ENCODE peak calls at places on chromosomes 6 and 20, in four cellular contexts. N, V, E and S are unnamed samples.

GRCh38 chr20:45860573-45861011 is 3.2 kb downstream of the ZSWIM3 start:
- DNase-seq in V (no peak), N (no peak), E (no peak), S (no peak)

GRCh38 chr6:132589454-132589853 is at the start of gene TAAR5:
- DNase-seq in E (no peak), V (no peak), N (no peak), S (no peak)

GRCh38 chr6:83183082-83183828 is 9.8 kb downstream of the PGM3 start:
- DNase-seq in N (peak), V (no peak), E (peak), S (no peak)

GRCh38 chr6:36071714-36072113 is 44.1 kb downstream of the MAPK14 start:
- DNase-seq in V (no peak), E (no peak), N (no peak), S (no peak)

GRCh38 chr6:89299451-89299850 is 15.6 kb downstream of the GABRR2 start:
- DNase-seq in E (peak), V (no peak), N (no peak), S (no peak)

GRCh38 chr6:44386929-44387345 is 569 bp upstream of the CDC5L start:
- DNase-seq in E (no peak), N (no peak), V (peak), S (no peak)

GRCh38 chr6:130527173-130527572 is 161.4 kb downstream of the TMEM200A start:
- DNase-seq in V (no peak), E (no peak), N (no peak), S (no peak)

GRCh38 chr6:169328112-169328801 is 74.6 kb upstream of the THBS2 start:
- DNase-seq in E (peak), V (no peak), N (peak), S (no peak)

GRCh38 chr6:146881228-146882181 is 282.7 kb downstream of the ADGB start:
- DNase-seq in V (no peak), E (no peak), N (no peak), S (no peak)

GRCh38 chr6:151179321-151179720 is 60.4 kb upstream of the AKAP12 start:
- DNase-seq in N (no peak), E (no peak), V (no peak), S (no peak)

GRCh38 chr20:44711237-44711636 is 3.9 kb upstream of the CCN5 start:
- DNase-seq in E (no peak), V (no peak), N (no peak), S (no peak)

GRCh38 chr6:144647971-144648651 is 363.0 kb downstream of the UTRN start:
- DNase-seq in V (no peak), E (no peak), N (no peak), S (no peak)

GRCh38 chr20:57106030-57106682 is 160.3 kb downstream of the BMP7 start:
- DNase-seq in V (no peak), N (peak), E (no peak), S (no peak)

GRCh38 chr6:19380287-19380686 is 456.9 kb upstream of the ID4 start:
- DNase-seq in N (peak), V (no peak), E (no peak), S (no peak)

GRCh38 chr6:145339089-145339488 is 396.2 kb downstream of the EPM2A start:
- DNase-seq in N (no peak), V (no peak), E (no peak), S (no peak)

GRCh38 chr6:50030777-50031562 is 9.2 kb upstream of the DEFB110 start:
- DNase-seq in V (no peak), N (peak), E (peak), S (no peak)

GRCh38 chr20:1803216-1804128 is 91.7 kb upstream of the SIRPA start:
- DNase-seq in V (peak), N (no peak), E (peak), S (peak)

GRCh38 chr6:20581070-20581469 is 46.8 kb downstream of the CDKAL1 start:
- DNase-seq in V (no peak), E (no peak), N (no peak), S (no peak)